ENCODE peak calls at places on chromosome 16, in ten cellular contexts. One of them, this sample, is unnamed.

GRCh38 chr16:3012828-3013420 is at the start of gene CLDN9:
- DNase-seq in mucosa of descending colon: peak
- DNase-seq in cardiac muscle cell: peak
- DNase-seq in GM12865: no peak
- DNase-seq in endothelial cell: no peak
- DNase-seq in WERI-Rb-1: peak
- DNase-seq in heart right ventricle: no peak
- DNase-seq in lower leg skin: no peak
- DNase-seq in suprapubic skin: no peak
- DNase-seq in IMR-90: no peak
- DNase-seq in this sample: peak

GRCh38 chr16:60648260-60648659 is 1388.0 kb downstream of the CDH8 start:
- DNase-seq in endothelial cell: no peak
- DNase-seq in heart right ventricle: no peak
- DNase-seq in suprapubic skin: no peak
- DNase-seq in WERI-Rb-1: no peak
- DNase-seq in IMR-90: no peak
- DNase-seq in mucosa of descending colon: no peak
- DNase-seq in cardiac muscle cell: no peak
- DNase-seq in GM12865: no peak
- DNase-seq in lower leg skin: no peak
- DNase-seq in this sample: no peak

GRCh38 chr16:11038777-11039176 is 94.4 kb downstream of the CLEC16A start:
- DNase-seq in endothelial cell: no peak
- DNase-seq in heart right ventricle: no peak
- DNase-seq in mucosa of descending colon: peak
- DNase-seq in lower leg skin: peak
- DNase-seq in suprapubic skin: no peak
- DNase-seq in IMR-90: no peak
- DNase-seq in GM12865: no peak
- DNase-seq in cardiac muscle cell: no peak
- DNase-seq in WERI-Rb-1: no peak
- DNase-seq in this sample: no peak

GRCh38 chr16:4385789-4386451 is 14.3 kb downstream of the VASN start:
- DNase-seq in WERI-Rb-1: no peak
- DNase-seq in mucosa of descending colon: no peak
- DNase-seq in GM12865: no peak
- DNase-seq in cardiac muscle cell: no peak
- DNase-seq in endothelial cell: no peak
- DNase-seq in lower leg skin: no peak
- DNase-seq in IMR-90: no peak
- DNase-seq in heart right ventricle: no peak
- DNase-seq in suprapubic skin: no peak
- DNase-seq in this sample: no peak

GRCh38 chr16:50501986-50502615 is 46.1 kb upstream of the NKD1 start:
- DNase-seq in lower leg skin: no peak
- DNase-seq in endothelial cell: no peak
- DNase-seq in cardiac muscle cell: no peak
- DNase-seq in mucosa of descending colon: no peak
- DNase-seq in GM12865: no peak
- DNase-seq in heart right ventricle: no peak
- DNase-seq in suprapubic skin: no peak
- DNase-seq in IMR-90: no peak
- DNase-seq in WERI-Rb-1: no peak
- DNase-seq in this sample: no peak

GRCh38 chr16:2475413-2476344 is 752 bp downstream of the TBC1D24 start:
- DNase-seq in suprapubic skin: no peak
- DNase-seq in WERI-Rb-1: peak
- DNase-seq in heart right ventricle: no peak
- DNase-seq in mucosa of descending colon: peak
- DNase-seq in lower leg skin: no peak
- DNase-seq in endothelial cell: no peak
- DNase-seq in GM12865: peak
- DNase-seq in cardiac muscle cell: peak
- DNase-seq in IMR-90: no peak
- DNase-seq in this sample: no peak

GRCh38 chr16:88471575-88471974 is 18.5 kb downstream of the ZFPM1 start:
- DNase-seq in mucosa of descending colon: no peak
- DNase-seq in lower leg skin: no peak
- DNase-seq in heart right ventricle: no peak
- DNase-seq in IMR-90: no peak
- DNase-seq in WERI-Rb-1: no peak
- DNase-seq in cardiac muscle cell: no peak
- DNase-seq in GM12865: no peak
- DNase-seq in suprapubic skin: no peak
- DNase-seq in endothelial cell: no peak
- DNase-seq in this sample: no peak

GRCh38 chr16:57472665-57473060 is 10.2 kb downstream of the POLR2C start:
- DNase-seq in WERI-Rb-1: no peak
- DNase-seq in endothelial cell: no peak
- DNase-seq in GM12865: no peak
- DNase-seq in lower leg skin: no peak
- DNase-seq in IMR-90: no peak
- DNase-seq in mucosa of descending colon: no peak
- DNase-seq in cardiac muscle cell: peak
- DNase-seq in heart right ventricle: no peak
- DNase-seq in suprapubic skin: no peak
- DNase-seq in this sample: no peak

GRCh38 chr16:68264128-68265077 is at the start of gene SLC7A6:
- DNase-seq in heart right ventricle: peak
- DNase-seq in cardiac muscle cell: peak
- DNase-seq in WERI-Rb-1: peak
- DNase-seq in mucosa of descending colon: peak
- DNase-seq in endothelial cell: peak
- DNase-seq in IMR-90: peak
- DNase-seq in suprapubic skin: peak
- DNase-seq in GM12865: peak
- DNase-seq in lower leg skin: no peak
- DNase-seq in this sample: peak
- TF ChIP-seq CTCF in heart right ventricle: peak
- TF ChIP-seq CTCF in cardiac muscle cell: peak
- TF ChIP-seq CTCF in WERI-Rb-1: peak
- TF ChIP-seq CTCF in mucosa of descending colon: peak
- TF ChIP-seq CTCF in endothelial cell: peak
- TF ChIP-seq CTCF in IMR-90: peak
- TF ChIP-seq CTCF in suprapubic skin: peak
- TF ChIP-seq CTCF in GM12865: peak
- TF ChIP-seq CTCF in lower leg skin: no peak
- TF ChIP-seq CTCF in this sample: peak

GRCh38 chr16:548586-548985 is 11.6 kb upstream of the PRR35 start:
- DNase-seq in IMR-90: no peak
- DNase-seq in cardiac muscle cell: no peak
- DNase-seq in endothelial cell: no peak
- DNase-seq in mucosa of descending colon: no peak
- DNase-seq in heart right ventricle: no peak
- DNase-seq in suprapubic skin: no peak
- DNase-seq in GM12865: no peak
- DNase-seq in lower leg skin: no peak
- DNase-seq in WERI-Rb-1: no peak
- DNase-seq in this sample: no peak

GRCh38 chr16:552171-552570 is 8.0 kb upstream of the PRR35 start:
- DNase-seq in WERI-Rb-1: no peak
- DNase-seq in cardiac muscle cell: no peak
- DNase-seq in suprapubic skin: no peak
- DNase-seq in GM12865: no peak
- DNase-seq in endothelial cell: no peak
- DNase-seq in IMR-90: no peak
- DNase-seq in heart right ventricle: no peak
- DNase-seq in mucosa of descending colon: no peak
- DNase-seq in lower leg skin: no peak
- DNase-seq in this sample: no peak

GRCh38 chr16:551210-551609 is 9.0 kb upstream of the PRR35 start:
- DNase-seq in GM12865: no peak
- DNase-seq in lower leg skin: no peak
- DNase-seq in WERI-Rb-1: no peak
- DNase-seq in IMR-90: no peak
- DNase-seq in heart right ventricle: no peak
- DNase-seq in cardiac muscle cell: no peak
- DNase-seq in endothelial cell: no peak
- DNase-seq in suprapubic skin: no peak
- DNase-seq in mucosa of descending colon: no peak
- DNase-seq in this sample: no peak

GRCh38 chr16:546909-547770 is 13.1 kb upstream of the PRR35 start:
- DNase-seq in cardiac muscle cell: peak
- DNase-seq in mucosa of descending colon: peak
- DNase-seq in WERI-Rb-1: peak
- DNase-seq in suprapubic skin: no peak
- DNase-seq in IMR-90: peak
- DNase-seq in endothelial cell: peak
- DNase-seq in GM12865: no peak
- DNase-seq in lower leg skin: peak
- DNase-seq in heart right ventricle: peak
- DNase-seq in this sample: peak

DNA sequence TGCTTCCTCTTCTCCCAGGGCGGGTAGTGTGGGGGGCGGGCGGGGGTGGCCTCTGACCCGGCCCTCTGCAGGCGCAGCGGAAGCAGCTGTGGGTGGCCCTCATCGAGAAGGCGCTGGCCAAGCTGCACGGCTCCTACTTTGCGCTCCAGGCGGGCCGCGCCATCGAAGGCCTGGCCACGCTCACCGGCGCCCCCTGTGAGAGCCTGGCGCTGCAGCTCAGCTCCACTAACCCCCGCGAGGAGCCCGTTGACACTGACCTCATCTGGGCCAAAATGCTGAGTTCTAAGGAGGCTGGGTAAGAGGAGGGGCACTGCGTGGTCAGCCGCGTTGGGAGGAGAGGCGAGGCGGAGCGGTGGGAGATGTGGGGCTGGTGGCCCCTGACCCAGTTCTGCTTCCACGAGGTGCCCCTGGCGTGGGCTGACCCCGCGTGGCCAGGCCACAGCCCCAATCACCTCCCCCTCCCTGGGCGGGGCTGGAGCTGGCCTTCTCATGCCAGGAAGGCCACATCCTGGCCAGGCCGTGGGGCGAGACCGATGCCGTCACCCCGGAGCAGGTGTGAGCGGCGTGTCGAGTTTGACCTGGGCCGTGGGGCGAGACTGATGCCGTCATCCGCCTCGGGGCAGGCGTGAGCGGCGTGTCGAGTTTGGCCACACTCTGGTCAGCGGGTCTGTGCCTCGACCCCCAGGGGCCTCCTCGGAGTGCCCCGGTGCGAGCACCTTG is 10.5 kb upstream of the PRR35 start:
- DNase-seq in mucosa of descending colon: no peak
- DNase-seq in endothelial cell: no peak
- DNase-seq in WERI-Rb-1: no peak
- DNase-seq in lower leg skin: no peak
- DNase-seq in cardiac muscle cell: no peak
- DNase-seq in suprapubic skin: no peak
- DNase-seq in heart right ventricle: no peak
- DNase-seq in GM12865: no peak
- DNase-seq in IMR-90: no peak
- DNase-seq in this sample: no peak
- TF ChIP-seq CTCF in mucosa of descending colon: no peak
- TF ChIP-seq CTCF in endothelial cell: peak
- TF ChIP-seq CTCF in WERI-Rb-1: peak
- TF ChIP-seq CTCF in lower leg skin: no peak
- TF ChIP-seq CTCF in cardiac muscle cell: peak
- TF ChIP-seq CTCF in suprapubic skin: no peak
- TF ChIP-seq CTCF in heart right ventricle: no peak
- TF ChIP-seq CTCF in GM12865: no peak
- TF ChIP-seq CTCF in IMR-90: peak
- TF ChIP-seq CTCF in this sample: no peak

GRCh38 chr16:83953796-83954576 is 946 bp downstream of the OSGIN1 start:
- DNase-seq in cardiac muscle cell: peak
- DNase-seq in GM12865: peak
- DNase-seq in heart right ventricle: no peak
- DNase-seq in mucosa of descending colon: peak
- DNase-seq in WERI-Rb-1: no peak
- DNase-seq in lower leg skin: peak
- DNase-seq in IMR-90: peak
- DNase-seq in suprapubic skin: no peak
- DNase-seq in endothelial cell: no peak
- DNase-seq in this sample: no peak
- TF ChIP-seq CTCF in cardiac muscle cell: peak
- TF ChIP-seq CTCF in GM12865: peak
- TF ChIP-seq CTCF in heart right ventricle: peak
- TF ChIP-seq CTCF in mucosa of descending colon: peak
- TF ChIP-seq CTCF in WERI-Rb-1: peak
- TF ChIP-seq CTCF in lower leg skin: no peak
- TF ChIP-seq CTCF in IMR-90: peak
- TF ChIP-seq CTCF in suprapubic skin: no peak
- TF ChIP-seq CTCF in endothelial cell: peak
- TF ChIP-seq CTCF in this sample: no peak

GRCh38 chr16:56337858-56338325 is 87.5 kb downstream of the AMFR start:
- DNase-seq in IMR-90: no peak
- DNase-seq in WERI-Rb-1: no peak
- DNase-seq in endothelial cell: no peak
- DNase-seq in lower leg skin: no peak
- DNase-seq in GM12865: no peak
- DNase-seq in suprapubic skin: no peak
- DNase-seq in cardiac muscle cell: no peak
- DNase-seq in mucosa of descending colon: no peak
- DNase-seq in heart right ventricle: no peak
- DNase-seq in this sample: no peak

GRCh38 chr16:56337131-56337857 is 88.1 kb downstream of the AMFR start:
- DNase-seq in mucosa of descending colon: no peak
- DNase-seq in endothelial cell: no peak
- DNase-seq in IMR-90: no peak
- DNase-seq in suprapubic skin: no peak
- DNase-seq in GM12865: no peak
- DNase-seq in cardiac muscle cell: no peak
- DNase-seq in WERI-Rb-1: no peak
- DNase-seq in lower leg skin: no peak
- DNase-seq in heart right ventricle: no peak
- DNase-seq in this sample: no peak

GRCh38 chr16:56336711-56337110 is 88.6 kb downstream of the AMFR start:
- DNase-seq in mucosa of descending colon: no peak
- DNase-seq in WERI-Rb-1: no peak
- DNase-seq in endothelial cell: no peak
- DNase-seq in IMR-90: no peak
- DNase-seq in lower leg skin: no peak
- DNase-seq in GM12865: no peak
- DNase-seq in heart right ventricle: no peak
- DNase-seq in cardiac muscle cell: no peak
- DNase-seq in suprapubic skin: no peak
- DNase-seq in this sample: no peak

GRCh38 chr16:56334761-56335160 is 90.6 kb downstream of the AMFR start:
- DNase-seq in IMR-90: no peak
- DNase-seq in mucosa of descending colon: no peak
- DNase-seq in GM12865: no peak
- DNase-seq in suprapubic skin: no peak
- DNase-seq in lower leg skin: peak
- DNase-seq in endothelial cell: no peak
- DNase-seq in heart right ventricle: no peak
- DNase-seq in WERI-Rb-1: no peak
- DNase-seq in cardiac muscle cell: no peak
- DNase-seq in this sample: no peak

GRCh38 chr16:56336071-56336688 is 89.2 kb downstream of the AMFR start:
- DNase-seq in cardiac muscle cell: peak
- DNase-seq in mucosa of descending colon: no peak
- DNase-seq in heart right ventricle: peak
- DNase-seq in GM12865: no peak
- DNase-seq in IMR-90: no peak
- DNase-seq in WERI-Rb-1: no peak
- DNase-seq in endothelial cell: no peak
- DNase-seq in lower leg skin: no peak
- DNase-seq in suprapubic skin: no peak
- DNase-seq in this sample: no peak
- TF ChIP-seq CTCF in cardiac muscle cell: no peak
- TF ChIP-seq CTCF in mucosa of descending colon: no peak
- TF ChIP-seq CTCF in heart right ventricle: no peak
- TF ChIP-seq CTCF in GM12865: no peak
- TF ChIP-seq CTCF in IMR-90: no peak
- TF ChIP-seq CTCF in WERI-Rb-1: no peak
- TF ChIP-seq CTCF in endothelial cell: no peak
- TF ChIP-seq CTCF in lower leg skin: no peak
- TF ChIP-seq CTCF in suprapubic skin: no peak
- TF ChIP-seq CTCF in this sample: no peak

This sample was measured in mesothelial cell of epicardium.